ENCODE peak calls at places on chromosomes 6 and 20, in seven cellular contexts. H, G, U, A, R, N and W are unnamed samples. For H3K27me3 and H3K36me3, the result is how much of the 10 kb centered on the place peaks cover.

GRCh38 chr20:22679197-22679596 is 94.8 kb upstream of the FOXA2 start:
- DNase-seq in A (no peak), G (no peak), U (no peak), R (no peak), N (no peak), H (no peak), W (no peak)

GRCh38 chr6:38640216-38640909 is 634 bp upstream of the BTBD9 start:
- DNase-seq in N (no peak), G (no peak), A (no peak), H (no peak), R (peak), U (no peak), W (no peak)

GRCh38 chr6:70241991-70242420 is 60.9 kb downstream of the COL9A1 start:
- DNase-seq in U (no peak), H (no peak), G (no peak), R (no peak), N (no peak), A (peak), W (no peak)

GRCh38 chr6:81865712-81866111 is 113.2 kb upstream of the TENT5A start:
- DNase-seq in R (peak), H (no peak), U (no peak), G (peak), N (no peak), A (no peak), W (peak)

GRCh38 chr6:13006578-13007300 is 290.2 kb downstream of the PHACTR1 start:
- DNase-seq in G (no peak), H (no peak), U (no peak), R (peak), N (no peak), A (no peak), W (no peak)

GRCh38 chr6:158131926-158132325 is 36.1 kb downstream of the SERAC1 start:
- DNase-seq in H (peak), U (no peak), R (peak), A (no peak), N (no peak), G (peak), W (peak)

GRCh38 chr6:56772737-56773184 is 130.1 kb upstream of the DST start:
- DNase-seq in H (no peak), R (peak), A (no peak), G (peak), N (peak), U (no peak), W (peak)

GRCh38 chr20:63873477-63873971 is 8.5 kb downstream of the TPD52L2 start:
- DNase-seq in A (no peak), R (peak), N (peak), H (no peak), U (no peak), G (peak), W (peak)

GRCh38 chr20:43925215-43925614 is 10.6 kb downstream of the TOX2 start:
- DNase-seq in N (no peak), A (no peak), G (no peak), H (no peak), U (peak), R (peak), W (no peak)

GRCh38 chr20:63117661-63118302 is 98.1 kb downstream of the YTHDF1 start:
- DNase-seq in R (no peak), N (no peak), H (no peak), G (no peak), A (no peak), U (peak), W (no peak)

GRCh38 chr6:82097676-82098075 is 149.9 kb downstream of the IBTK start:
- DNase-seq in H (no peak), A (no peak), U (no peak), N (no peak), R (no peak), G (no peak), W (peak)

GRCh38 chr6:624979-625378 is 31.9 kb downstream of the HUS1B start:
- DNase-seq in U (no peak), A (no peak), G (peak), N (no peak), H (no peak), R (peak), W (no peak)

GRCh38 chr6:166619912-166620311 is 7.1 kb downstream of the RPS6KA2 start:
- DNase-seq in U (no peak), A (peak), H (no peak), G (peak), R (peak), N (peak), W (peak)

GRCh38 chr6:112931835-112932234 is 584.7 kb downstream of the RFPL4B start:
- DNase-seq in A (no peak), R (peak), G (peak), N (no peak), U (no peak), H (no peak), W (no peak)

GRCh38 chr6:86961432-86962200 is 24.3 kb downstream of the HTR1E start:
- DNase-seq in U (no peak), A (no peak), N (no peak), H (no peak), R (peak), G (no peak), W (no peak)

GRCh38 chr6:43055966-43056365 is 2.3 kb upstream of the CUL7 start:
- DNase-seq in H (no peak), R (no peak), N (no peak), A (no peak), G (no peak), U (no peak), W (no peak)

GRCh38 chr20:38114353-38114791 is 50.7 kb downstream of the TGM2 start:
- DNase-seq in H (no peak), G (peak), R (peak), N (peak), A (no peak), U (no peak), W (peak)

GRCh38 chr20:11436113-11436890 is 481.4 kb upstream of the BTBD3 start:
- DNase-seq in U (no peak), H (no peak), A (no peak), R (no peak), N (no peak), G (no peak), W (no peak)

GRCh38 chr6:21992178-21992967 is 304.5 kb downstream of the PRL start:
- DNase-seq in A (no peak), U (no peak), N (no peak), G (peak), R (peak), H (no peak), W (peak)

GRCh38 chr6:115901896-115902295 is 158.8 kb downstream of the FRK start:
- DNase-seq in H (no peak), A (no peak), R (no peak), G (no peak), N (no peak), U (no peak), W (no peak)

DNA sequence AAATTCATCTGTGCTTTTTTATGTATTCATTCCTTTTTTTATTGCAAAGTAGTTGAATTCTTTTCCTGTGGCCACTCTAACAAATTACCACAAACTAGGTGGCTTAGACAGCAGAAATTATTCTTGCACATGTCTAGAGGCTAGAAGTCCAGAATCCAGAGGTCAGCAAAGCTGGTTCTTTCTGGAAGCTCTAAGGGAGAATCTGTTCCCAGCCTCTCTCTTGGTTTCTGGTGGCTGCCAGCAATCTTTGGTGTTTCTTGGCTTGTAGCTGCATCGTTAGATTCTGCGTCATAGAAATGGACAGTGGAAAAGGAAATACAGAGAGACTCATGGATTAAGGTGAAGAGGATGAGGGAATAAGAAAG is 39.3 kb downstream of the GSTA2 start:
- DNase-seq in A (no peak), G (peak), N (no peak), U (no peak), H (no peak), R (peak), W (no peak)
- H3K4me3 ChIP-seq in A (no peak), G (no peak), N (no peak), U (no peak), H (no peak), R (no peak), W (no peak)

GRCh38 chr6:137487947-137488735 is 6.1 kb downstream of the OLIG3 start:
- DNase-seq in N (no peak), G (no peak), U (no peak), R (no peak), H (no peak), A (no peak), W (no peak)

GRCh38 chr6:137486388-137486787 is 7.8 kb downstream of the OLIG3 start:
- DNase-seq in N (no peak), U (no peak), H (no peak), G (no peak), A (no peak), R (no peak), W (no peak)

GRCh38 chr6:137488736-137489409 is 5.3 kb downstream of the OLIG3 start:
- DNase-seq in U (no peak), N (no peak), G (no peak), A (no peak), R (no peak), H (no peak), W (no peak)

GRCh38 chr6:137489410-137490371 is 4.5 kb downstream of the OLIG3 start:
- DNase-seq in G (peak), N (no peak), R (no peak), A (no peak), U (no peak), H (no peak), W (no peak)

GRCh38 chr6:137487181-137487910 is 6.8 kb downstream of the OLIG3 start:
- DNase-seq in N (no peak), G (no peak), U (no peak), R (no peak), H (no peak), A (no peak), W (no peak)
- H3K27me3 ChIP-seq in N (half or more), G (half or more), U (under half), R (half or more), H (under half), A (under half), W (half or more)

DNA sequence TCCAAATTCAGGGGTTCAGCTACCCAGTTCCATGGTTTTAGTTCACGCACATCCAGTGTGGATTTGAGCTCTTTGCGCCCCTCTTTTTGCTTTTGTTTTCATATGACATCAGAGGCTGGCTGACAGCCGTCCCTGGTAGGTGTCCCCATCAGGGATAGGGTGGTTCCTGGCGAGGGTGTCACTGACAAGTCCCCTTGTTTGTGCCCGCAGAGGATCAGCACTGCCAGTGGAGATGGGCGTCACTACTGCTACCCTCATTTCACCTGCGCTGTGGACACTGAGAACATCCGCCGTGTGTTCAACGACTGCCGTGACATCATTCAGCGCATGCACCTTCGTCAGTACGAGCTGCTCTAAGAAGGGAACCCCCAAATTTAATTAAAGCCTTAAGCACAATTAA is 58.0 kb downstream of the GNAS start:
- DNase-seq in U (no peak), G (no peak), H (no peak), R (no peak), N (no peak), A (no peak), W (no peak)
- H3K36me3 ChIP-seq in U (under half), G (under half), H (under half), R (half or more), N (half or more), A (under half), W (under half)

GRCh38 chr20:51811040-51811351 is 8.7 kb upstream of the SALL4 start:
- DNase-seq in N (no peak), G (peak), R (peak), H (no peak), U (no peak), A (no peak), W (peak)
- H3K4me3 ChIP-seq in N (no peak), G (no peak), R (no peak), H (no peak), U (no peak), A (no peak), W (no peak)

DNA sequence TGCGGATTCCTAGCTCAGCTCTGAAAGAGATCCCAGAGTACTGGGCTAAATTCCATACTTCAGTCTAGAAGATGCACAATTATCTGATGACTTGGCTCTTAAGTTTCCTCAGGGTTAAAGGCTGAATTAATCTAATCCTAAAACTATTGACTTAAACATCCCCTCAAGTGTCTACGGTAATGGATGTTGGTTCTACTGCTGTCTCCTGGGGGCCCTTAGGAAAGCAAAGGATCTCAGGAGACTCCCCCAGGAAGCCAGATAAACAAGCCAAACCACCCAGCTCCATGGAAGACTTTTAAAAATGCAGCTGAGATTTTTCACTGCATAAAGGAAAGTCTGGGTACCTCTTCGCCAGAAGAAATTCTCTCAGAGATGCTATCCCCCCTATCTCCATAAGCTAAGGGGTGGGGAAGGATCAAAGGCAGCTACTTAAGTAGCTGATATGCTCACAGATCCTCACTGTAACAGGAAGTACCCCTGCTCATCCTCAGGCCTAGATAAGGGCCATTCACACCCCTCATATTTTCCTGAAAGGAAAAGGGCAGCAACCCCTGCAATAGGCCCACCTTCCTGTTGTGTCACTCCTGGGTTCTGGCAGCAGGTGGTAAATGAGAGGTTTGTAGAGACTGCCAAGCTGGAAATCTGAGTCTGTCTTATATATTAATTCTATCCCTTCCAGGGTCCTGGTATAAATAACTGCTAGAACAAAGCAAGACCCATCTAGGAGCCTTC is 9.3 kb downstream of the NDRG3 start:
- DNase-seq in G (no peak), U (no peak), H (no peak), A (no peak), N (no peak), R (no peak), W (no peak)
- H3K27me3 ChIP-seq in G (under half), U (under half), H (under half), A (under half), N (under half), R (under half), W (under half)

DNA sequence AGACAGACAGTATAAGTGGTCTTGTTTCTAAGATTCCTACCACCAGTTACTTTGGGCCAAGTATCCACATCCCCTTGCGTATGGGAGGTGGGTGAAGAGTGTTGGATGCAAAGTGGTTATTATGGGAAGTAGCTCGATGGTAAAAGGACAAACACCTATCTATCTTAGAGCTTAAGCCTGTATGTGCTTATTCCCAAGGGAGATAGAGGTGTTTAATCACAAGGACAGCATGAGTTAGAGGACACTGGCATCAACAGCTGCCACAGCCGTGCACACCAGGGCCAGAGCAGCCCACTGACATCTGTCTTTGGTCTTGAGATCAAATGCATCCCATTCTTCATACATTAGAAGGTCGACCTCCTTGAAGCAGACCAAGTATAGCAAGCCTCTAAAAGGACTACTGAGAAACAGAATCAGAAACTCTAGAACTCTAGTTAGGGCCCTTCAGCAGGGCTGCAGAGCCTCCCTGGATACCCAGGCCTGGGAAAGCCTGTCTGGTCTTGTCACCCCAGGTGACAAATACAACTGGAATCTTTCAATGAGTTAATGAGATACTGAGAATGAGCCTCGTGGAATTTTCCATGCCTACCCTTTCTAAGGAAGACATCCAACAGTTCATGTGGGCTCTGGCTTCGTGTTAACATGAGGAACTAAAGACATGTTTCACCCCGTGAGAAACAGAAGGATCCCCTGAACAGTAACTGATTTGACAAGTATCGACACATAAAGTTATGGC is 28.7 kb downstream of the TXNDC5 start:
- DNase-seq in R (peak), N (no peak), A (no peak), U (no peak), G (no peak), H (no peak), W (peak)
- H3K36me3 ChIP-seq in R (half or more), N (half or more), A (under half), U (under half), G (under half), H (half or more), W (under half)

GRCh38 chr6:151257984-151258445 is 18.2 kb downstream of the AKAP12 start:
- DNase-seq in A (no peak), G (peak), U (no peak), N (no peak), R (no peak), H (no peak), W (no peak)

GRCh38 chr6:151260191-151260590 is 20.4 kb downstream of the AKAP12 start:
- DNase-seq in U (no peak), N (no peak), A (no peak), H (no peak), R (peak), G (no peak), W (no peak)

GRCh38 chr6:151252626-151253025 is 12.9 kb downstream of the AKAP12 start:
- DNase-seq in A (no peak), U (no peak), G (no peak), H (no peak), R (no peak), N (no peak), W (no peak)

GRCh38 chr6:151255811-151256210 is 16.0 kb downstream of the AKAP12 start:
- DNase-seq in A (no peak), H (no peak), U (no peak), R (no peak), N (no peak), G (no peak), W (no peak)

GRCh38 chr6:151254451-151255081 is 14.8 kb downstream of the AKAP12 start:
- DNase-seq in H (no peak), U (no peak), R (peak), G (peak), N (no peak), A (no peak), W (peak)
- H3K4me3 ChIP-seq in H (no peak), U (no peak), R (no peak), G (no peak), N (no peak), A (no peak), W (no peak)

DNA sequence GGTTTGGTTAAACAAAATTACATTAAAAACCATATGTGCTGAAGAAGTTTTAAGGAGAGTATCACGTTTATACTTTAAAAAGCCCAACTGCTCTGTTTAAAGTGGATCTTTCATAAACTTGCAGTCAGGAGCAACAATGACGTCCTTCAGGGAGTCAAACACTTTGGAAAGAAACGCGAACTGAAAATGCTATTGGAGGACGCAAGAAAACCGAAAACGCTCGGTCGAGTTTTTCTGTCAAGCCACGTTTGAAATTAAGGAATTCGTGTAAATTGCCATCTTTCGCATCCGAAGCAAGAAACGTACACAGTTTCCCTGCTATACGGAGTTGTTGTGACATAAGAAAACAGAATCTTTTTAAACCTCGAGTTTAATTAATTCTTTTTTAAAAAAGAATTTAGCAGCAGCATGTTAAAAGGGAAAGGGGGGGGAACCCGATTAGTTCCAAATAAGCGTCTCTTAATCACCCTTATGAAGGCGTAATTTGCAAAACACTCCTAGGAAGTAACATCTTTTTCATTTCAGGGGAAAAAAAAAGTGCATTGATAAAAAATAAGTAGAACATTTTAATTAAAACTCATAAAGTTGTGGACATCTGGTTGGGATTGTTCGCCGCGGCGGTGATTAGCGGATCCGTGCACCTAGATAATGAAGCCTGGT is 295.3 kb downstream of the TFAP2C start:
- DNase-seq in R (no peak), U (no peak), N (no peak), A (no peak), H (no peak), G (peak), W (no peak)
- H3K27me3 ChIP-seq in R (half or more), U (under half), N (half or more), A (under half), H (under half), G (under half), W (under half)

GRCh38 chr6:150925655-150925928 is 60.1 kb downstream of the MTHFD1L start:
- DNase-seq in N (no peak), U (no peak), H (no peak), A (no peak), G (no peak), R (peak), W (no peak)

GRCh38 chr6:150928882-150929281 is 63.4 kb downstream of the MTHFD1L start:
- DNase-seq in R (no peak), N (no peak), A (no peak), U (no peak), G (no peak), H (no peak), W (no peak)

GRCh38 chr6:150929403-150929802 is 63.9 kb downstream of the MTHFD1L start:
- DNase-seq in U (no peak), R (no peak), H (no peak), N (no peak), A (no peak), G (no peak), W (no peak)

GRCh38 chr6:150922137-150922536 is 56.6 kb downstream of the MTHFD1L start:
- DNase-seq in G (no peak), U (no peak), R (no peak), A (no peak), N (no peak), H (no peak), W (peak)

GRCh38 chr6:150924808-150925654 is 59.5 kb downstream of the MTHFD1L start:
- DNase-seq in G (no peak), H (no peak), R (peak), N (no peak), A (no peak), U (no peak), W (no peak)
- H3K36me3 ChIP-seq in G (under half), H (under half), R (half or more), N (under half), A (under half), U (under half), W (under half)